ENCODE peak calls at places on chromosome 5, in seven cellular contexts. K is IMR-90, I is heart right ventricle, H is GM13976, U is cardiac muscle cell, F is left ventricle myocardium inferior, R is progenitor cell of endocrine pancreas. L is an unnamed sample.

GRCh38 chr5:132425009-132425937 is 55.8 kb downstream of the SLC22A5 start:
- DNase-seq in U (peak; percentile 54), F (no peak), K (peak; percentile 95), H (peak; percentile 81), I (no peak), R (no peak), L (no peak)

GRCh38 chr5:32089146-32090000 is 84.7 kb downstream of the GOLPH3 start:
- DNase-seq in U (no peak), I (no peak), F (no peak), H (no peak), K (no peak), R (no peak), L (no peak)

GRCh38 chr5:78504726-78505431 is 143.7 kb downstream of the LHFPL2 start:
- DNase-seq in U (peak; percentile 99), I (peak; percentile 95), K (peak; percentile 100), R (peak; percentile 27), F (peak; percentile 85), H (no peak), L (peak; percentile 62)

GRCh38 chr5:178222292-178222691 is 10.3 kb downstream of the PHYKPL start:
- DNase-seq in U (no peak), I (no peak), F (peak; percentile 9), K (no peak), H (no peak), R (no peak), L (no peak)

GRCh38 chr5:18975624-18976023 is 1012.4 kb downstream of the CDH18 start:
- DNase-seq in K (no peak), I (no peak), H (no peak), R (no peak), U (no peak), F (no peak), L (no peak)

GRCh38 chr5:54390015-54390414 is 65.5 kb upstream of the HSPB3 start:
- DNase-seq in K (peak; percentile 97), R (no peak), U (peak; percentile 75), I (no peak), H (no peak), F (no peak), L (no peak)

GRCh38 chr5:1204693-1205242 is 3.4 kb downstream of the SLC6A19 start:
- DNase-seq in U (peak; percentile 30), I (no peak), F (peak; percentile 33), R (no peak), K (peak; percentile 38), H (no peak), L (no peak)

GRCh38 chr5:78731884-78732283 is 83.3 kb upstream of the LHFPL2 start:
- DNase-seq in F (no peak), I (no peak), U (peak; percentile 49), R (no peak), H (no peak), K (peak; percentile 50), L (no peak)

GRCh38 chr5:125412051-125412560 is 665.7 kb upstream of the ZNF608 start:
- DNase-seq in I (no peak), H (peak; percentile 36), F (no peak), U (peak; percentile 42), K (no peak), R (no peak), L (no peak)

GRCh38 chr5:73540192-73540591 is 25.2 kb downstream of the ANKRA2 start:
- DNase-seq in H (no peak), F (no peak), K (peak; percentile 90), R (no peak), I (no peak), U (peak; percentile 10), L (no peak)

GRCh38 chr5:54883374-54884194 is 101.8 kb downstream of the ESM1 start:
- DNase-seq in F (peak; percentile 26), I (peak; percentile 16), R (peak; percentile 37), U (peak; percentile 72), H (no peak), K (peak; percentile 54), L (no peak)

GRCh38 chr5:146751781-146752401 is 126.7 kb downstream of the PPP2R2B start:
- DNase-seq in K (no peak), F (no peak), U (no peak), H (no peak), I (no peak), R (no peak), L (no peak)

GRCh38 chr5:83029-83428 is 8.9 kb upstream of the PLEKHG4B start:
- DNase-seq in U (no peak), H (no peak), R (no peak), I (no peak), F (no peak), K (no peak), L (no peak)

GRCh38 chr5:38994329-38994927 is 79.8 kb downstream of the RICTOR start:
- DNase-seq in U (peak; percentile 78), I (peak; percentile 20), F (no peak), R (no peak), K (peak; percentile 76), H (peak; percentile 32), L (no peak)

GRCh38 chr5:79802995-79803394 is 113.4 kb downstream of the CMYA5 start:
- DNase-seq in U (no peak), F (no peak), H (no peak), I (no peak), R (no peak), K (peak; percentile 1), L (no peak)

GRCh38 chr5:12392246-12392645 is 488.0 kb upstream of the CTNND2 start:
- DNase-seq in F (no peak), U (no peak), I (no peak), K (no peak), R (no peak), H (no peak), L (no peak)

GRCh38 chr5:5765066-5765465 is 342.6 kb downstream of the ICE1 start:
- DNase-seq in H (no peak), I (no peak), F (no peak), R (no peak), U (no peak), K (no peak), L (no peak)

GRCh38 chr5:108418172-108418571 is 36.3 kb upstream of the FBXL17 start:
- DNase-seq in I (peak; percentile 45), K (no peak), H (no peak), F (peak; percentile 74), R (no peak), U (no peak), L (peak; percentile 16)

GRCh38 chr5:168428552-168428951 is 57.7 kb upstream of the RARS1 start:
- DNase-seq in U (no peak), F (no peak), R (no peak), K (no peak), I (no peak), H (no peak), L (no peak)

DNA sequence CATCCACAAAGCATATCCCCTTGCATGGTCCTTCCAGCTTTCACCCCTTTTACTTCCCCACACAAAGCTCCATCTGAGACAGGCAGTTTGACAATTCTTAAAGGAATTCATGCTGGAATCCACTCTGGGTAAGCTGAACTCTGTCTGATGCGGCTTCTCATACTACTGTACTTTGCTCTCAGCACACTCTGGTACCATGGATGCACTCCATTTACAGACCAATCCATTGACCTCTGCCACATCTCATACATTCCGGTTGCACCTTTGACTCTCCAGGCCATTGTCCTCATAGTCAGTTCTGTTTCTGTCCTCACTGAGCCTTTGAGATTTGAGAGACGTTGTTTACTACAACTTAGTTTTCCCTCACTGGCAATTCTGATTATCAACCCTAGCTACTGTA is 12.2 kb downstream of the SPATA9 start:
- DNase-seq in F (no peak), K (peak; percentile 26), I (no peak), H (no peak), R (no peak), U (no peak), L (no peak)
- TF ChIP-seq CTCF in F (no peak), K (no peak), I (no peak), H (no peak), R (no peak), U (no peak), L (no peak)

DNA sequence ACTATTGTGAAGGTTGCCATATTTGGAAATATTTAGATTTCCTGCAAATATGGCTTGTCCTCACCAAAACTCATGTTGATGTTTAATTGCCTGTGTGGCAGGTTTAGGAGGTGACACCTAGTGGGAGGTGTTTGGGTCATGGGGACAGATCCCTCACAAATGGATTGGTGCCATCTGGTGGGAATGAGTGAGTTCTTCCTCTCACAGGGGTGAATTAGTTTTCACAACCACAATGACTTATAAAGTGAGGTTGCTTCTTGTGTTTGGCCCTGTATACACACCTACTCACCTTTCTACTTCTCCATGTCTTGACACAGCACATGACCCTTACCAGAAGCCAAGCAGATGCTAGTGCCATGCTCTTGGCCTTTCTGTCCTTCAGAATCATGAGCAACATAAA is 41.1 kb downstream of the ISOC1 start:
- DNase-seq in R (no peak), I (no peak), F (no peak), K (no peak), U (peak; percentile 3), H (no peak), L (no peak)
- TF ChIP-seq CTCF in R (no peak), I (peak; percentile 32), F (peak; percentile 16), K (no peak), U (no peak), H (no peak), L (no peak)

GRCh38 chr5:137114529-137114928 is 384.6 kb downstream of the SPOCK1 start:
- DNase-seq in U (peak; percentile 43), R (no peak), H (no peak), F (no peak), K (peak; percentile 25), I (no peak), L (no peak)
- TF ChIP-seq CTCF in U (no peak), R (no peak), H (no peak), F (no peak), K (no peak), I (no peak), L (no peak)

GRCh38 chr5:163269624-163270023 is 167.8 kb upstream of the CCNG1 start:
- DNase-seq in R (no peak), U (no peak), K (no peak), H (no peak), I (no peak), F (no peak), L (no peak)
- TF ChIP-seq CTCF in R (peak; percentile 57), U (no peak), K (no peak), H (no peak), I (no peak), F (no peak), L (no peak)

GRCh38 chr5:158770506-158770905 is 329.2 kb downstream of the EBF1 start:
- DNase-seq in K (no peak), R (no peak), I (no peak), U (peak; percentile 62), H (no peak), F (no peak), L (no peak)
- TF ChIP-seq CTCF in K (no peak), R (peak; percentile 34), I (peak; percentile 21), U (peak; percentile 48), H (no peak), F (no peak), L (no peak)

DNA sequence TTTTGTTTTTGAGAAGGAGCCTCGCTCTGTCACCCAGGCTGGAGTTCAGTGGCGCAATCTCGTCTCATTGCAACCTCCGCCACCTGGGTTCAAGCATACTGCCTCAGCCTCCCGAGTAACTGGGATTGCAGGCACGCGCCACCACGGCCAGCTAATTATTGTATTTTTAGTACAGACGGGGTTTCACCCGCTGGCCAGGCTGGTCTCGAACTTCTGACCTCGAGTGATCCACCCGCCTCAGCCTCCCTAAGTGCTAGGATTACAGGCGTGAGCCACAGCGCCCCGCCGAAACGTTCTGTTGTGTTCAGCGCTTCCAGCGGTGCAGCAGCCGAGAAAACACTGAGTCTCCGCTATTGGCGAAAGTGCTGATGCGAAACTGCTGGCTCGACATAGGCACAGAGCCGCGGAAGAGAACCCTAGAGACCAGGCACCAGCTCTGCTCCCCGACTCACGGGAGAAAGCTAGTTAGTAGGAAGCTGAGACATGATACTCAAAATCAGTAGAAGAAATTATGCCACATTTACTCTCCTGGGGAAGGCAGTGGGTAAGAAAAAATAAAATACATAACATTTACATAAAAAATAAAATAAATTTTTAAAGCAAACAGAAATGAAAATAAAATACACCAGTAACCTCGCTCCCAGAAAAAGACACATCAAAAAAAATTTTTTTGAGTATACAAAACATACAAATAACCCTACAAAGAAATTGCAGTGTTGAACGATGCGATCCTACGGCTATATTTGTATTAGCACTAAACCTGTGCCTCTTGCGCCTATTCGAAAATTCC is 31.6 kb downstream of the ANXA2R start:
- DNase-seq in I (peak; percentile 92), H (peak; percentile 69), K (peak; percentile 93), R (peak; percentile 72), U (peak; percentile 96), F (peak; percentile 84), L (peak; percentile 86)
- TF ChIP-seq CTCF in I (peak; percentile 17), H (no peak), K (peak; percentile 7), R (no peak), U (peak; percentile 9), F (peak; percentile 9), L (no peak)